ENCODE peak calls at places on chromosomes 1 and 21, in four cellular contexts. One of them, this sample, is unnamed.

GRCh38 chr1:190193508-190193907 is 284.2 kb downstream of the BRINP3 start:
- DNase-seq in MM.1S: no peak
- DNase-seq in GM23248: no peak
- DNase-seq in neural progenitor cell: no peak
- DNase-seq in this sample: no peak

GRCh38 chr1:145994391-145995120 is 1.8 kb downstream of the TXNIP start:
- DNase-seq in GM23248: peak; percentile 31
- DNase-seq in neural progenitor cell: no peak
- DNase-seq in MM.1S: peak; percentile 14
- DNase-seq in this sample: no peak

GRCh38 chr1:196372896-196373536 is 235.2 kb downstream of the KCNT2 start:
- DNase-seq in neural progenitor cell: peak; percentile 16
- DNase-seq in GM23248: peak; percentile 44
- DNase-seq in MM.1S: peak; percentile 57
- DNase-seq in this sample: peak; percentile 64

GRCh38 chr1:80893140-80893539 is 907.6 kb upstream of the ADGRL2 start:
- DNase-seq in neural progenitor cell: no peak
- DNase-seq in MM.1S: peak; percentile 83
- DNase-seq in GM23248: no peak
- DNase-seq in this sample: no peak

GRCh38 chr1:230832466-230832865 is 35.9 kb downstream of the C1orf198 start:
- DNase-seq in GM23248: peak; percentile 79
- DNase-seq in neural progenitor cell: no peak
- DNase-seq in MM.1S: no peak
- DNase-seq in this sample: no peak

GRCh38 chr21:17781524-17781923 is 37.6 kb downstream of the C21orf91 start:
- DNase-seq in GM23248: no peak
- DNase-seq in MM.1S: no peak
- DNase-seq in neural progenitor cell: no peak
- DNase-seq in this sample: no peak

GRCh38 chr1:153023109-153023508 is 7.9 kb upstream of the SPRR1B start:
- DNase-seq in GM23248: no peak
- DNase-seq in MM.1S: no peak
- DNase-seq in neural progenitor cell: no peak
- DNase-seq in this sample: no peak

GRCh38 chr1:61539720-61540462 is 185.1 kb downstream of the TM2D1 start:
- DNase-seq in neural progenitor cell: peak; percentile 2
- DNase-seq in GM23248: peak; percentile 25
- DNase-seq in MM.1S: no peak
- DNase-seq in this sample: peak; percentile 95

GRCh38 chr1:86779308-86780191 is 75.2 kb downstream of the SH3GLB1 start:
- DNase-seq in MM.1S: no peak
- DNase-seq in GM23248: peak; percentile 20
- DNase-seq in neural progenitor cell: no peak
- DNase-seq in this sample: peak; percentile 68

GRCh38 chr1:2555634-2556276 is 416 bp upstream of the TNFRSF14 start:
- DNase-seq in MM.1S: peak; percentile 48
- DNase-seq in neural progenitor cell: no peak
- DNase-seq in GM23248: peak; percentile 73
- DNase-seq in this sample: peak; percentile 23

GRCh38 chr21:37855568-37856391 is 60.5 kb downstream of the KCNJ6 start:
- DNase-seq in neural progenitor cell: peak; percentile 9
- DNase-seq in GM23248: peak; percentile 87
- DNase-seq in MM.1S: no peak
- DNase-seq in this sample: no peak

GRCh38 chr1:14083706-14084105 is 383.7 kb downstream of the PRDM2 start:
- DNase-seq in MM.1S: no peak
- DNase-seq in neural progenitor cell: no peak
- DNase-seq in GM23248: peak; percentile 21
- DNase-seq in this sample: peak; percentile 36

GRCh38 chr21:26169061-26169610 is 1.4 kb downstream of the APP start:
- DNase-seq in neural progenitor cell: peak; percentile 73
- DNase-seq in MM.1S: peak; percentile 77
- DNase-seq in GM23248: peak; percentile 88
- DNase-seq in this sample: peak; percentile 70

GRCh38 chr1:219292341-219292740 is 118.7 kb downstream of the LYPLAL1 start:
- DNase-seq in MM.1S: no peak
- DNase-seq in GM23248: no peak
- DNase-seq in neural progenitor cell: no peak
- DNase-seq in this sample: no peak

GRCh38 chr1:23545851-23546250 is 13.4 kb downstream of the ID3 start:
- DNase-seq in MM.1S: no peak
- DNase-seq in neural progenitor cell: no peak
- DNase-seq in GM23248: no peak
- DNase-seq in this sample: no peak

GRCh38 chr1:222171005-222171404 is 376.9 kb downstream of the HHIPL2 start:
- DNase-seq in MM.1S: peak; percentile 50
- DNase-seq in GM23248: peak; percentile 75
- DNase-seq in neural progenitor cell: peak; percentile 58
- DNase-seq in this sample: peak; percentile 77

GRCh38 chr1:65176571-65176970 is 28.6 kb downstream of the AK4 start:
- DNase-seq in GM23248: no peak
- DNase-seq in MM.1S: no peak
- DNase-seq in neural progenitor cell: no peak
- DNase-seq in this sample: no peak

GRCh38 chr1:166151804-166152203 is 15.0 kb downstream of the FAM78B start:
- DNase-seq in GM23248: no peak
- DNase-seq in MM.1S: no peak
- DNase-seq in neural progenitor cell: no peak
- DNase-seq in this sample: no peak

GRCh38 chr1:40877681-40878080 is 15.5 kb upstream of the CITED4 start:
- DNase-seq in MM.1S: no peak
- DNase-seq in neural progenitor cell: no peak
- DNase-seq in GM23248: peak; percentile 91
- DNase-seq in this sample: peak; percentile 71

GRCh38 chr1:7356079-7356478 is 415.0 kb upstream of the VAMP3 start:
- DNase-seq in neural progenitor cell: no peak
- DNase-seq in MM.1S: no peak
- DNase-seq in GM23248: no peak
- DNase-seq in this sample: no peak

GRCh38 chr1:205976708-205977107 is 26.5 kb downstream of the RAB7B start:
- DNase-seq in neural progenitor cell: peak; percentile 18
- DNase-seq in GM23248: peak; percentile 70
- DNase-seq in MM.1S: peak; percentile 10
- DNase-seq in this sample: peak; percentile 23

GRCh38 chr1:203537806-203538464 is 44.0 kb downstream of the OPTC start:
- DNase-seq in GM23248: peak; percentile 74
- DNase-seq in neural progenitor cell: no peak
- DNase-seq in MM.1S: no peak
- DNase-seq in this sample: peak; percentile 92

GRCh38 chr1:230303822-230304221 is 122.3 kb downstream of the PGBD5 start:
- DNase-seq in MM.1S: no peak
- DNase-seq in neural progenitor cell: no peak
- DNase-seq in GM23248: peak; percentile 69
- DNase-seq in this sample: peak; percentile 28

GRCh38 chr1:107776898-107777663 is 187.9 kb downstream of the VAV3 start:
- DNase-seq in neural progenitor cell: no peak
- DNase-seq in GM23248: no peak
- DNase-seq in MM.1S: peak; percentile 65
- DNase-seq in this sample: no peak

GRCh38 chr1:204178487-204179281 is 12.5 kb upstream of the REN start:
- DNase-seq in MM.1S: no peak
- DNase-seq in GM23248: no peak
- DNase-seq in neural progenitor cell: no peak
- DNase-seq in this sample: no peak

GRCh38 chr1:99457381-99458165 is 188.3 kb upstream of the PALMD start:
- DNase-seq in MM.1S: no peak
- DNase-seq in neural progenitor cell: no peak
- DNase-seq in GM23248: peak; percentile 89
- DNase-seq in this sample: peak; percentile 96

GRCh38 chr1:38005195-38006007 is at the start of gene FHL3:
- DNase-seq in GM23248: peak; percentile 73
- DNase-seq in neural progenitor cell: peak; percentile 87
- DNase-seq in MM.1S: no peak
- DNase-seq in this sample: peak; percentile 59

GRCh38 chr1:28577738-28578536 is 14.1 kb upstream of the RAB42 start:
- DNase-seq in neural progenitor cell: no peak
- DNase-seq in MM.1S: peak; percentile 30
- DNase-seq in GM23248: no peak
- DNase-seq in this sample: no peak
- H3F3A ChIP-seq in neural progenitor cell: peaks cover 55% of the 10 kb centered on the region
- H3F3A ChIP-seq in MM.1S: peaks cover 67% of the 10 kb centered on the region
- H3F3A ChIP-seq in GM23248: peaks cover 55% of the 10 kb centered on the region
- H3F3A ChIP-seq in this sample: peaks cover 27% of the 10 kb centered on the region

DNA sequence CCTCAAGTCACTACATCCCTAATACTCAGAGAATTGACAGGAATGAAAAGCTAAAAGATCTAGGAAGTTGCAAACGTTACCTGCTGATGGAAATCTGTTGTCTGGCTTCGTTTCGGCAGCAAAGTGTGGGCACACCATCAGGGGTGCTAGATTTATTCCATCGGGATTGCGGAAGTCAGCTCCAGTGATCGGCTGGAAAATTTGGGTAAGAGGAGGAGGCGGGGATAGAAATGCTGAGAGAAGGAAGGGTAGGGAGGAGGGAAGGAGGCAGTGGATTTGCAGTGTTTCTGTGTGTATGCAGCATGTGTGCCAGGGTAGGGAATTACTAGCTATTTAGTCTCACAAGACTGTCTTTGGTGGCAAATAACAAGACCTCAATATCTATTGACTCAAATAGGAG is at the start of gene CTSK:
- DNase-seq in GM23248: peak; percentile 77
- DNase-seq in MM.1S: no peak
- DNase-seq in neural progenitor cell: no peak
- DNase-seq in this sample: no peak
- H3K9ac ChIP-seq in GM23248: peak within 1 kb of the TSS; percentile 75
- H3K9ac ChIP-seq in MM.1S: no peak within 1 kb of the TSS
- H3K9ac ChIP-seq in neural progenitor cell: peak within 1 kb of the TSS; percentile 6
- H3K9ac ChIP-seq in this sample: no peak within 1 kb of the TSS

GRCh38 chr1:209208648-209209047 is 374.9 kb upstream of the CAMK1G start:
- DNase-seq in neural progenitor cell: no peak
- DNase-seq in MM.1S: no peak
- DNase-seq in GM23248: no peak
- DNase-seq in this sample: peak; percentile 73

GRCh38 chr1:209202826-209203439 is 380.6 kb upstream of the CAMK1G start:
- DNase-seq in neural progenitor cell: peak; percentile 66
- DNase-seq in MM.1S: peak; percentile 58
- DNase-seq in GM23248: peak; percentile 60
- DNase-seq in this sample: peak; percentile 84

GRCh38 chr1:209207126-209207700 is 376.3 kb upstream of the CAMK1G start:
- DNase-seq in neural progenitor cell: peak; percentile 3
- DNase-seq in MM.1S: no peak
- DNase-seq in GM23248: peak; percentile 36
- DNase-seq in this sample: no peak

GRCh38 chr1:209205039-209205438 is 378.5 kb upstream of the CAMK1G start:
- DNase-seq in neural progenitor cell: no peak
- DNase-seq in MM.1S: no peak
- DNase-seq in GM23248: no peak
- DNase-seq in this sample: no peak

DNA sequence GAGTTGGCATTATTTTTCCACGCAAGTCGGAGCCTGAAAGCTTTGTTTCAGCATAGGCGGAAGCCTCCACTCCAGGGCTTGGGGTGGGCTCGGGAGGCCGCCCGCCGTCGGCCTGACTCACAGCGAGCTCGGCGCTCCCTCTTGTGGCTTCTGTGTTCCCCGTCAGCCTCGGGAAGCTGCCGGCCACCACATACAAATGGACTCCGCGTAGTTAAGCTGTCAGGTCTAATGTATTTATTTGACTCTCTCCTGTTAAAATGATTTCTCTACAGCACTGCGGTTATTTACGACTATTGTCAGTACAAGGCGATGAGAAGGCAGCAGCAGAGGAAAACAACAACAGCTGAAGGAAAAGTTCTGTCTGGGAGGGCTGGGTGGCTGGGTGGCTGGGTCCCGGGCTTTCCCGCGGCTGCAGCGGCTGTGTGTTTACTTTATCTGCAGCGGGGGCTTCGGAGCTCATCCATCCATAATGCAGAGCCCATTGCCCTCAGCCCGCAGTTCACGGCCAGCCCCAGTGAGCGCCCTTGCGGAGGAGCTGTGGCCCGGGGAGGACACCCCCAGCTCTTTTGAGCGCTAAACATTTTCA is 375.7 kb upstream of the CAMK1G start:
- DNase-seq in MM.1S: peak; percentile 88
- DNase-seq in GM23248: peak; percentile 88
- DNase-seq in neural progenitor cell: peak; percentile 92
- DNase-seq in this sample: peak; percentile 86
- TF ChIP-seq EZH2 in MM.1S: no peak
- TF ChIP-seq EZH2 in GM23248: peak; percentile 62
- TF ChIP-seq EZH2 in neural progenitor cell: peak; percentile 17
- TF ChIP-seq EZH2 in this sample: no peak

DNA sequence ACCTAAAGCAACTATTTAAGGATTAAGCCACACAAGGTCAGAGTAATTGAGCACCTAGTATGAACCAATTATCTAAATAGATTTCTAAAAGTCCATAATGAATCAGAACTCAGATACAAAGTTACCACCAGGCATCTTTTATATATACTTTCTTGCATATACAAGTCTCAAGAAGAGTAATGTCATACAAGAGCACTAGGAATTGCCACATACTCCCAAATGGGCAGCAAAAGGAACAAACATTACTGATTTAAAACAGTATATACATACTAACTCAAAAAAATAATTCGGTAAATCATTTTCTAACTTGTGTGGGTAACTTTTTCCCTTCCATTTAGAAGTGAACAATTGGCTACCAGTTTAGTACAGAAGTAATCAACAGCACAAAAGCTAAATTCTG is 22.1 kb downstream of the SERBP1 start:
- DNase-seq in MM.1S: no peak
- DNase-seq in GM23248: no peak
- DNase-seq in neural progenitor cell: no peak
- DNase-seq in this sample: no peak
- H3F3A ChIP-seq in MM.1S: peaks cover 21% of the 10 kb centered on the region
- H3F3A ChIP-seq in GM23248: peaks cover 63% of the 10 kb centered on the region
- H3F3A ChIP-seq in neural progenitor cell: peaks cover 55% of the 10 kb centered on the region
- H3F3A ChIP-seq in this sample: no peaks in the 10 kb centered on the region

This sample was measured in PC-3.